ENCODE peak calls at places on chromosomes 4 and X, in nine cellular contexts. W is upper lobe of left lung, Z is dorsolateral prefrontal cortex, E is choroid plexus epithelial cell, A is heart left ventricle, F is AG10803, N is uterus, O is heart right ventricle, I is cardiac muscle cell. P is an unnamed sample.

GRCh38 chrX:132956421-132957210 is 1.8 kb downstream of the HS6ST2 start:
- DNase-seq in W (no peak), Z (no peak), E (no peak), A (no peak), F (no peak), N (peak), O (peak), I (peak), P (no peak)

GRCh38 chr4:125043453-125043852 is 271.3 kb upstream of the FAT4 start:
- DNase-seq in W (no peak), Z (no peak), E (peak), A (no peak), F (peak), N (no peak), O (no peak), I (no peak), P (no peak)

GRCh38 chrX:40166582-40166981 is 68.8 kb upstream of the BCOR start:
- DNase-seq in W (no peak), Z (no peak), E (no peak), A (no peak), F (peak), N (peak), O (no peak), I (no peak), P (no peak)

GRCh38 chr4:138869631-138870030 is 145.9 kb upstream of the NOCT start:
- DNase-seq in W (no peak), Z (no peak), E (no peak), A (no peak), F (no peak), N (no peak), O (no peak), I (no peak), P (no peak)

GRCh38 chr4:11428701-11429571 is at the start of gene HS3ST1:
- DNase-seq in W (peak), Z (peak), E (peak), A (peak), F (no peak), N (peak), O (peak), I (peak), P (peak)

GRCh38 chr4:15955670-15956069 is 7.3 kb downstream of the FGFBP2 start:
- DNase-seq in W (no peak), Z (no peak), E (peak), A (no peak), F (no peak), N (no peak), O (no peak), I (no peak), P (no peak)

GRCh38 chr4:177810210-177810609 is 368.0 kb upstream of the AGA start:
- DNase-seq in W (no peak), Z (no peak), E (no peak), A (no peak), F (no peak), N (no peak), O (no peak), I (no peak), P (no peak)

GRCh38 chr4:149264093-149264733 is 551.4 kb downstream of the IQCM start:
- DNase-seq in W (peak), Z (no peak), E (peak), A (no peak), F (peak), N (no peak), O (no peak), I (peak), P (no peak)

GRCh38 chrX:348461-349117 is 30.0 kb upstream of the GTPBP6 start:
- DNase-seq in W (no peak), Z (no peak), E (peak), A (no peak), F (no peak), N (no peak), O (no peak), I (no peak), P (no peak)

GRCh38 chrX:56787734-56788152 is 58.7 kb downstream of the NBDY start:
- DNase-seq in W (peak), Z (peak), E (no peak), A (no peak), F (no peak), N (no peak), O (no peak), I (no peak), P (no peak)

GRCh38 chr4:37873383-37873782 is 17.5 kb upstream of the TBC1D1 start:
- DNase-seq in W (no peak), Z (no peak), E (peak), A (no peak), F (peak), N (no peak), O (no peak), I (no peak), P (no peak)

GRCh38 chrX:2614911-2615310 is 76.2 kb upstream of the CD99 start:
- DNase-seq in W (no peak), Z (no peak), E (peak), A (no peak), F (peak), N (no peak), O (no peak), I (peak), P (no peak)

GRCh38 chrX:17854069-17854468 is 7.0 kb downstream of the RAI2 start:
- DNase-seq in W (no peak), Z (no peak), E (no peak), A (no peak), F (no peak), N (no peak), O (no peak), I (no peak), P (no peak)

GRCh38 chrX:101482296-101482695 is 3.0 kb upstream of the ARMCX4 start:
- DNase-seq in W (no peak), Z (no peak), E (peak), A (no peak), F (peak), N (no peak), O (no peak), I (no peak), P (no peak)

GRCh38 chr4:177461606-177462005 is 19.4 kb upstream of the AGA start:
- DNase-seq in W (no peak), Z (no peak), E (peak), A (no peak), F (no peak), N (no peak), O (no peak), I (peak), P (no peak)

GRCh38 chr4:3875466-3875865 is 109.3 kb downstream of the ADRA2C start:
- DNase-seq in W (no peak), Z (no peak), E (no peak), A (no peak), F (no peak), N (peak), O (no peak), I (no peak), P (no peak)

GRCh38 chr4:165537028-165537648 is 158.3 kb downstream of the CPE start:
- DNase-seq in W (no peak), Z (no peak), E (peak), A (no peak), F (peak), N (no peak), O (no peak), I (peak), P (no peak)

GRCh38 chrX:36019164-36019563 is 99.6 kb downstream of the CFAP47 start:
- DNase-seq in W (no peak), Z (no peak), E (no peak), A (no peak), F (no peak), N (no peak), O (no peak), I (no peak), P (no peak)

GRCh38 chrX:150361777-150362351 is 1.3 kb upstream of the MAMLD1 start:
- DNase-seq in W (no peak), Z (no peak), E (no peak), A (no peak), F (no peak), N (no peak), O (peak), I (no peak), P (peak)

GRCh38 chr4:41796545-41797210 is 48.2 kb upstream of the PHOX2B start:
- DNase-seq in W (no peak), Z (no peak), E (peak), A (peak), F (no peak), N (no peak), O (no peak), I (peak), P (no peak)

GRCh38 chrX:40273356-40274050 is 175.7 kb upstream of the BCOR start:
- DNase-seq in W (peak), Z (no peak), E (no peak), A (peak), F (no peak), N (peak), O (no peak), I (peak), P (no peak)

GRCh38 chrX:15416133-15416993 is 32.1 kb upstream of the VEGFD start:
- DNase-seq in W (no peak), Z (no peak), E (no peak), A (no peak), F (peak), N (no peak), O (no peak), I (no peak), P (no peak)

GRCh38 chr4:186920486-186920885 is 196.8 kb upstream of the FAT1 start:
- DNase-seq in W (no peak), Z (no peak), E (peak), A (no peak), F (peak), N (no peak), O (no peak), I (no peak), P (no peak)

GRCh38 chrX:134758652-134759051 is 100.4 kb upstream of the PLAC1 start:
- DNase-seq in W (no peak), Z (no peak), E (no peak), A (no peak), F (no peak), N (no peak), O (no peak), I (no peak), P (no peak)

GRCh38 chrX:134764202-134764785 is 106.0 kb upstream of the PLAC1 start:
- DNase-seq in W (no peak), Z (no peak), E (peak), A (no peak), F (no peak), N (no peak), O (no peak), I (no peak), P (no peak)

GRCh38 chrX:134760671-134761070 is 102.4 kb upstream of the PLAC1 start:
- DNase-seq in W (no peak), Z (no peak), E (no peak), A (no peak), F (no peak), N (no peak), O (no peak), I (no peak), P (no peak)

GRCh38 chrX:134761788-134762187 is 103.5 kb upstream of the PLAC1 start:
- DNase-seq in W (no peak), Z (no peak), E (peak), A (no peak), F (no peak), N (no peak), O (no peak), I (peak), P (no peak)
- TF ChIP-seq CTCF in W (no peak), Z (no peak), E (peak), A (peak), F (peak), N (no peak), O (no peak), I (peak), P (no peak)

GRCh38 chrX:88613338-88613737 is 133.7 kb upstream of the CPXCR1 start:
- DNase-seq in W (no peak), Z (no peak), E (peak), A (no peak), F (no peak), N (no peak), O (no peak), I (peak), P (no peak)
- TF ChIP-seq CTCF in W (no peak), Z (peak), E (peak), A (peak), F (no peak), N (no peak), O (no peak), I (peak), P (no peak)

GRCh38 chrX:120452131-120452530 is 17.0 kb downstream of the LAMP2 start:
- DNase-seq in W (no peak), Z (no peak), E (peak), A (no peak), F (peak), N (no peak), O (no peak), I (peak), P (no peak)

GRCh38 chrX:120446503-120446902 is 22.6 kb downstream of the LAMP2 start:
- DNase-seq in W (no peak), Z (no peak), E (peak), A (no peak), F (peak), N (no peak), O (no peak), I (no peak), P (no peak)

GRCh38 chrX:120453985-120454384 is 15.1 kb downstream of the LAMP2 start:
- DNase-seq in W (no peak), Z (no peak), E (peak), A (no peak), F (no peak), N (no peak), O (no peak), I (no peak), P (no peak)

GRCh38 chrX:120450163-120450562 is 18.9 kb downstream of the LAMP2 start:
- DNase-seq in W (no peak), Z (no peak), E (peak), A (no peak), F (peak), N (no peak), O (no peak), I (peak), P (no peak)
- TF ChIP-seq CTCF in W (no peak), Z (peak), E (peak), A (peak), F (peak), N (no peak), O (no peak), I (peak), P (no peak)

GRCh38 chr4:33650036-33650435 is 2594.3 kb downstream of the ARAP2 start:
- DNase-seq in W (no peak), Z (no peak), E (no peak), A (no peak), F (no peak), N (no peak), O (no peak), I (no peak), P (no peak)

DNA sequence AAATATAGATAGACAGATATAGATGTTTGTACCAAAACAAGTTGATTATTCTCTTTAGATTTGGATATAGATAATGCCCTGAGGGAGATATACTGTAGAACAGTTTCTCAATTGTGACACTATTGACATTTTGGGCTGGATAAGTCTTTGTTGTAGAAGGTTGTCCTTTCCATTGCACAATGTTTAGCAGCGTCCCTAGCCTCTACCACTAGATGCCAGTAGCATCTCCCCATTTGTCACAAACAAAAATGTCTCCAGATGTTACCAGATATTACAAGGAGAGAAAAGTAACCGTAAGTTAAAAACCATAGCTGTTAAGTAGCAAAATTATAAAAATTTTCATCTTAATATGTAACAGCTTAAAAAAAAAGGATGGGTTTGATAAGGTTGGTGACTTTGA is 2595.3 kb downstream of the ARAP2 start:
- DNase-seq in W (no peak), Z (no peak), E (peak), A (no peak), F (peak), N (no peak), O (no peak), I (peak), P (no peak)
- TF ChIP-seq CTCF in W (no peak), Z (peak), E (peak), A (peak), F (peak), N (no peak), O (no peak), I (peak), P (no peak)

DNA sequence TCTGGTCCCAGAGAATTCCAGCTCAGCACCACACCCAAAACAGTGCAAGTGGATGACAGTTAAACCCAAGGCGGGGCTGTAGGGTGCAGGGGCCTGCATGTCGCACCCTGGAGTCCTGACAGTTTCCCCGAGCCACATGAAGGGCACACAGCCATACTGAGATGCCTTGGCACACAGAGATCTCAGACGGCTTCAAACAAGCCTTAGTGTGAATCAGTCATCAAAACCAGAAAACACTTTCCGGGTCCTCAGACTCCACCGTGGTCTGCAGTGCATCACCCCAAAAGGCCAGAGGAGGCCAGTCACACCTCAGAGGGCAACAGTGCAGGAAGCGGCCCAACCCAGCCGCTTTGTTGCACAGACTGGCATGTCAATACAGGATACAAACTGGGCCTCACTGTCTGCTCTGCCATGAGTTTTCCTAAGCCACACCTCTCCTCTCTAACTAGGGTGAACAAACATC is 64.6 kb upstream of the ENPP6 start:
- DNase-seq in W (peak), Z (no peak), E (no peak), A (no peak), F (no peak), N (no peak), O (no peak), I (no peak), P (no peak)
- TF ChIP-seq CTCF in W (no peak), Z (no peak), E (no peak), A (no peak), F (no peak), N (no peak), O (no peak), I (no peak), P (no peak)

GRCh38 chrX:49838374-49838773 is 9.3 kb downstream of the PAGE4 start:
- DNase-seq in W (no peak), Z (no peak), E (peak), A (no peak), F (peak), N (peak), O (no peak), I (peak), P (no peak)

GRCh38 chrX:49846004-49846403 is 16.9 kb downstream of the PAGE4 start:
- DNase-seq in W (no peak), Z (no peak), E (no peak), A (no peak), F (no peak), N (no peak), O (no peak), I (no peak), P (no peak)

GRCh38 chrX:49844622-49845021 is 15.5 kb downstream of the PAGE4 start:
- DNase-seq in W (no peak), Z (peak), E (no peak), A (no peak), F (no peak), N (no peak), O (no peak), I (no peak), P (no peak)

GRCh38 chrX:49842603-49843002 is 13.5 kb downstream of the PAGE4 start:
- DNase-seq in W (no peak), Z (no peak), E (no peak), A (no peak), F (no peak), N (no peak), O (no peak), I (no peak), P (no peak)

DNA sequence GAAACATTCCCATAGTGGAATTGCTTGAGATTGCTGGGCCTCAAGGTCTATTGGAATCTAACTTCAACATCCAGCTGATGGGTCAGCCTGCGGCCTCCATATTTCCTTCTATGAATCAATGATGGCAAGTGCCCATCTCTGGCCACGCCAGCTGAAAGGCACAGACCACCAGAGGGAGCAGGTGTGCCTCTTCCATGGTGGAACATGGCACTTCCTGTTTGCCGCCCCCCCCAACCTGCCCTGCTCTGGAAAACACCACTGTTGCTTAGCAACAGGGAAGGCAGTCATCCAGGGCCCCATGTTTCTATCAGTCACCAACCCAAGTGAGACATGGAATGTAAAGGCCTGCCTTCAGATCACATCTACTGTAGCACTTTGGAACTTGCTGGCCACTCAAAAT is 11.6 kb downstream of the PAGE4 start:
- DNase-seq in W (peak), Z (peak), E (peak), A (peak), F (peak), N (peak), O (peak), I (peak), P (no peak)
- TF ChIP-seq CTCF in W (no peak), Z (peak), E (peak), A (peak), F (peak), N (peak), O (no peak), I (peak), P (no peak)

DNA sequence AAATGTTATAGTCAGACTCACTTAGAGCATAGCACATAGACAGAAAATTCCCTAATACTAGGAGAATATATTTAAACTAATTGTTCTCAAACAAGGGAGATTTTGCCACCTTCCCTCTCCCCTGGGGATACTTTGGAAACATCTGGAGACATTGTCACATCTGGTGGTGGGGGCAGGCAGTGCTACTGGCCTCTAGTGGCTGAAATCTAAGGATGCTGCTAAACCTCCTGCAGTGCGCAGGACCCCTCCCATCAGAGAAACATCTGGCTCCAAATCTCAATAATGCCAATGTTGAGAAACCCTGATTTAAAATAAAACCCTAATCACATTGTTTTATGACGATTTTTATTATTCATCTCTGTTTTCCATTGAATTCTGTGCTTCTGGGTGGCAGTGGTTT is 244.9 kb downstream of the FRMPD4 start:
- DNase-seq in W (no peak), Z (no peak), E (no peak), A (no peak), F (no peak), N (no peak), O (no peak), I (no peak), P (no peak)
- TF ChIP-seq CTCF in W (no peak), Z (no peak), E (peak), A (peak), F (peak), N (no peak), O (no peak), I (peak), P (no peak)

GRCh38 chr4:188781655-188782054 is 642.4 kb downstream of the TRIML1 start:
- DNase-seq in W (no peak), Z (no peak), E (peak), A (no peak), F (no peak), N (no peak), O (no peak), I (peak), P (no peak)
- TF ChIP-seq CTCF in W (no peak), Z (peak), E (peak), A (peak), F (peak), N (no peak), O (no peak), I (no peak), P (no peak)